ENCODE peak calls at places on chromosome 13, in ten cellular contexts. F, Q, D, J, C, P, A, X, V and T are unnamed samples.

GRCh38 chr13:76239031-76239680 is 603.0 kb downstream of the LMO7 start:
- DNase-seq in Q (no peak), X (no peak), C (no peak), F (no peak), P (no peak), J (no peak), V (no peak), D (no peak), A (no peak), T (no peak)

GRCh38 chr13:95676100-95676774 is 702 bp upstream of the DNAJC3 start:
- DNase-seq in P (no peak), F (peak; percentile 43), Q (peak; percentile 77), A (no peak), V (peak; percentile 58), J (peak; percentile 39), C (peak; percentile 48), X (peak; percentile 25), D (no peak), T (no peak)

GRCh38 chr13:52084971-52085370 is 43.9 kb downstream of the NEK5 start:
- DNase-seq in V (no peak), Q (no peak), F (no peak), P (no peak), X (no peak), J (no peak), A (no peak), C (no peak), D (no peak), T (no peak)

GRCh38 chr13:61370520-61370919 is 45.1 kb downstream of the PCDH20 start:
- DNase-seq in P (no peak), F (no peak), J (no peak), V (no peak), X (no peak), Q (no peak), D (no peak), A (no peak), C (no peak), T (no peak)

GRCh38 chr13:52164989-52165388 is 5.6 kb upstream of the NEK3 start:
- DNase-seq in J (no peak), D (no peak), Q (no peak), P (no peak), C (no peak), X (no peak), F (no peak), V (no peak), A (no peak), T (no peak)

GRCh38 chr13:110045202-110045601 is 258.8 kb upstream of the IRS2 start:
- DNase-seq in V (no peak), C (no peak), Q (no peak), F (no peak), D (no peak), J (no peak), A (no peak), P (no peak), X (no peak), T (no peak)

GRCh38 chr13:46472384-46472783 is 80.6 kb upstream of the LRCH1 start:
- DNase-seq in V (no peak), A (no peak), J (no peak), C (no peak), P (no peak), F (no peak), X (no peak), Q (no peak), D (no peak), T (no peak)

GRCh38 chr13:44237276-44237767 is 136.3 kb upstream of the SERP2 start:
- DNase-seq in J (peak; percentile 98), D (no peak), X (no peak), A (peak; percentile 45), F (peak; percentile 96), P (no peak), Q (no peak), V (peak; percentile 69), C (peak; percentile 94), T (no peak)

GRCh38 chr13:86584301-86584700 is 785.1 kb upstream of the SLITRK6 start:
- DNase-seq in D (no peak), F (no peak), P (no peak), A (no peak), J (no peak), C (no peak), X (no peak), V (no peak), Q (no peak), T (no peak)

GRCh38 chr13:24500977-24501376 is 11.6 kb downstream of the PARP4 start:
- DNase-seq in V (no peak), P (no peak), C (peak; percentile 72), D (no peak), A (no peak), Q (no peak), F (peak; percentile 94), J (peak; percentile 73), X (no peak), T (no peak)